ENCODE peak calls at places on chromosomes 13 and 19, in nine cellular contexts. Z, M, I, W, N, J, R, L and D are unnamed samples.

GRCh38 chr13:48783181-48783630 is 129.5 kb downstream of the CYSLTR2 start:
- DNase-seq in Z (no peak), M (no peak), I (peak), W (no peak), N (no peak), J (no peak), R (no peak), L (no peak), D (peak)

GRCh38 chr19:35696835-35697234 is 7.5 kb upstream of the ZBTB32 start:
- DNase-seq in Z (no peak), M (no peak), I (no peak), W (peak), N (no peak), J (no peak), R (no peak), L (no peak), D (no peak)

GRCh38 chr19:41956621-41957020 is 2.5 kb downstream of the RABAC1 start:
- DNase-seq in Z (no peak), M (no peak), I (no peak), W (no peak), N (no peak), J (no peak), R (no peak), L (no peak), D (no peak)

GRCh38 chr19:49425922-49426592 is 869 bp downstream of the GFY start:
- DNase-seq in Z (peak), M (no peak), I (no peak), W (peak), N (no peak), J (no peak), R (no peak), L (no peak), D (peak)

GRCh38 chr19:36489920-36490415 is 607 bp upstream of the ZNF566 start:
- DNase-seq in Z (peak), M (peak), I (peak), W (peak), N (no peak), J (no peak), R (no peak), L (no peak), D (peak)

GRCh38 chr13:81058211-81058915 is 717.4 kb upstream of the SPRY2 start:
- DNase-seq in Z (no peak), M (no peak), I (no peak), W (no peak), N (no peak), J (no peak), R (no peak), L (no peak), D (no peak)

GRCh38 chr13:113527272-113527958 is 36.9 kb upstream of the DCUN1D2 start:
- DNase-seq in Z (no peak), M (no peak), I (no peak), W (no peak), N (no peak), J (no peak), R (no peak), L (no peak), D (no peak)

GRCh38 chr13:106649495-106649894 is 81.6 kb upstream of the ARGLU1 start:
- DNase-seq in Z (no peak), M (no peak), I (peak), W (no peak), N (no peak), J (no peak), R (no peak), L (no peak), D (peak)

GRCh38 chr13:73171242-73171641 is 112.4 kb downstream of the KLF5 start:
- DNase-seq in Z (no peak), M (no peak), I (no peak), W (no peak), N (no peak), J (no peak), R (no peak), L (no peak), D (no peak)

GRCh38 chr13:40546047-40546446 is 120.4 kb downstream of the FOXO1 start:
- DNase-seq in Z (no peak), M (no peak), I (no peak), W (no peak), N (no peak), J (no peak), R (no peak), L (no peak), D (no peak)

GRCh38 chr13:109836629-109837607 is 50.5 kb upstream of the IRS2 start:
- DNase-seq in Z (no peak), M (no peak), I (no peak), W (no peak), N (no peak), J (no peak), R (no peak), L (no peak), D (no peak)

GRCh38 chr13:29911781-29912478 is 61.5 kb upstream of the UBL3 start:
- DNase-seq in Z (no peak), M (no peak), I (no peak), W (no peak), N (no peak), J (no peak), R (no peak), L (no peak), D (no peak)

GRCh38 chr19:55250262-55251036 is 8.4 kb downstream of the PPP6R1 start:
- DNase-seq in Z (no peak), M (no peak), I (no peak), W (no peak), N (no peak), J (no peak), R (no peak), L (no peak), D (no peak)

GRCh38 chr13:50617134-50617721 is 226.3 kb downstream of the DLEU7 start:
- DNase-seq in Z (no peak), M (no peak), I (peak), W (no peak), N (no peak), J (no peak), R (no peak), L (no peak), D (peak)

GRCh38 chr13:105665284-105665683 is 870.2 kb downstream of the EFNB2 start:
- DNase-seq in Z (no peak), M (no peak), I (peak), W (no peak), N (no peak), J (no peak), R (no peak), L (no peak), D (peak)

GRCh38 chr19:16076958-16077611 is 790 bp downstream of the TPM4 start:
- DNase-seq in Z (peak), M (no peak), I (no peak), W (peak), N (peak), J (no peak), R (peak), L (no peak), D (no peak)

GRCh38 chr13:99628442-99628841 is 127.2 kb downstream of the TM9SF2 start:
- DNase-seq in Z (no peak), M (no peak), I (no peak), W (no peak), N (no peak), J (no peak), R (no peak), L (no peak), D (no peak)

GRCh38 chr13:21395953-21396352 is 63.1 kb downstream of the ZDHHC20 start:
- DNase-seq in Z (no peak), M (peak), I (no peak), W (peak), N (no peak), J (no peak), R (no peak), L (no peak), D (no peak)

GRCh38 chr13:27006519-27007161 is 165.0 kb downstream of the USP12 start:
- DNase-seq in Z (no peak), M (no peak), I (peak), W (peak), N (no peak), J (no peak), R (no peak), L (no peak), D (peak)

GRCh38 chr19:22628401-22628800 is 5.7 kb upstream of the ZNF492 start:
- DNase-seq in Z (no peak), M (no peak), I (no peak), W (no peak), N (no peak), J (no peak), R (no peak), L (no peak), D (no peak)

GRCh38 chr13:39016789-39017188 is 21.1 kb downstream of the PROSER1 start:
- DNase-seq in Z (peak), M (no peak), I (peak), W (peak), N (no peak), J (no peak), R (no peak), L (no peak), D (peak)

GRCh38 chr19:7636317-7636690 is 606 bp upstream of the STXBP2 start:
- DNase-seq in Z (no peak), M (no peak), I (no peak), W (no peak), N (no peak), J (no peak), R (no peak), L (no peak), D (no peak)

GRCh38 chr19:48630289-48631036 is 6.7 kb downstream of the DBP start:
- DNase-seq in Z (no peak), M (no peak), I (peak), W (no peak), N (no peak), J (no peak), R (peak), L (no peak), D (no peak)

GRCh38 chr19:8608858-8609209 is 1.7 kb downstream of the ADAMTS10 start:
- DNase-seq in Z (no peak), M (no peak), I (no peak), W (no peak), N (no peak), J (no peak), R (no peak), L (no peak), D (no peak)

GRCh38 chr13:18978447-18978846 is 203.2 kb downstream of the TUBA3C start:
- DNase-seq in Z (no peak), M (no peak), I (no peak), W (no peak), N (no peak), J (no peak), R (no peak), L (no peak), D (no peak)